ENCODE peak calls at places on chromosomes 3 and 15, in nine cellular contexts. One of them, this sample, is unnamed.

GRCh38 chr3:29171583-29171990 is 109.3 kb upstream of the RBMS3 start:
- DNase-seq in right cardiac atrium: no peak
- DNase-seq in GM23248: no peak
- DNase-seq in adrenal gland: no peak
- DNase-seq in PC-3: no peak
- DNase-seq in aorta: no peak
- DNase-seq in lung: no peak
- DNase-seq in SJSA1: peak
- DNase-seq in tibial artery: no peak
- DNase-seq in this sample: no peak

GRCh38 chr3:132284756-132285619 is 32.2 kb upstream of the ACP3 start:
- DNase-seq in right cardiac atrium: no peak
- DNase-seq in tibial artery: no peak
- DNase-seq in SJSA1: no peak
- DNase-seq in GM23248: no peak
- DNase-seq in adrenal gland: no peak
- DNase-seq in aorta: no peak
- DNase-seq in lung: no peak
- DNase-seq in PC-3: no peak
- DNase-seq in this sample: no peak

GRCh38 chr3:55531266-55531665 is 44.2 kb upstream of the WNT5A start:
- DNase-seq in adrenal gland: no peak
- DNase-seq in tibial artery: no peak
- DNase-seq in GM23248: no peak
- DNase-seq in SJSA1: no peak
- DNase-seq in lung: no peak
- DNase-seq in right cardiac atrium: no peak
- DNase-seq in PC-3: no peak
- DNase-seq in aorta: no peak
- DNase-seq in this sample: no peak

GRCh38 chr15:77966540-77967290 is 110.8 kb downstream of the TBC1D2B start:
- DNase-seq in adrenal gland: no peak
- DNase-seq in aorta: no peak
- DNase-seq in tibial artery: no peak
- DNase-seq in PC-3: peak
- DNase-seq in GM23248: peak
- DNase-seq in right cardiac atrium: no peak
- DNase-seq in lung: no peak
- DNase-seq in SJSA1: peak
- DNase-seq in this sample: no peak

GRCh38 chr15:57183614-57184344 is 192.5 kb upstream of the CGNL1 start:
- DNase-seq in aorta: no peak
- DNase-seq in GM23248: no peak
- DNase-seq in SJSA1: peak
- DNase-seq in adrenal gland: no peak
- DNase-seq in right cardiac atrium: no peak
- DNase-seq in tibial artery: no peak
- DNase-seq in PC-3: no peak
- DNase-seq in lung: no peak
- DNase-seq in this sample: no peak

GRCh38 chr3:54989023-54989380 is 61.1 kb upstream of the LRTM1 start:
- DNase-seq in adrenal gland: no peak
- DNase-seq in right cardiac atrium: no peak
- DNase-seq in PC-3: no peak
- DNase-seq in aorta: no peak
- DNase-seq in lung: no peak
- DNase-seq in tibial artery: no peak
- DNase-seq in GM23248: no peak
- DNase-seq in SJSA1: no peak
- DNase-seq in this sample: no peak

GRCh38 chr3:126125341-126125740 is 41.4 kb upstream of the SLC41A3 start:
- DNase-seq in SJSA1: no peak
- DNase-seq in tibial artery: peak
- DNase-seq in right cardiac atrium: no peak
- DNase-seq in adrenal gland: no peak
- DNase-seq in aorta: peak
- DNase-seq in GM23248: no peak
- DNase-seq in PC-3: no peak
- DNase-seq in lung: no peak
- DNase-seq in this sample: peak

GRCh38 chr3:153640689-153641308 is 478.8 kb downstream of the RAP2B start:
- DNase-seq in PC-3: no peak
- DNase-seq in SJSA1: no peak
- DNase-seq in aorta: peak
- DNase-seq in right cardiac atrium: no peak
- DNase-seq in adrenal gland: no peak
- DNase-seq in tibial artery: no peak
- DNase-seq in GM23248: no peak
- DNase-seq in lung: no peak
- DNase-seq in this sample: peak

GRCh38 chr3:111069974-111070751 is 1.5 kb upstream of the NECTIN3 start:
- DNase-seq in adrenal gland: peak
- DNase-seq in PC-3: no peak
- DNase-seq in aorta: no peak
- DNase-seq in right cardiac atrium: peak
- DNase-seq in tibial artery: peak
- DNase-seq in SJSA1: peak
- DNase-seq in GM23248: peak
- DNase-seq in lung: no peak
- DNase-seq in this sample: peak

GRCh38 chr15:39499151-39499550 is 81.7 kb upstream of the THBS1 start:
- DNase-seq in SJSA1: no peak
- DNase-seq in lung: no peak
- DNase-seq in right cardiac atrium: no peak
- DNase-seq in tibial artery: no peak
- DNase-seq in GM23248: peak
- DNase-seq in aorta: no peak
- DNase-seq in adrenal gland: no peak
- DNase-seq in PC-3: no peak
- DNase-seq in this sample: no peak

GRCh38 chr15:31325432-31325975 is 1.1 kb upstream of the KLF13 start:
- DNase-seq in tibial artery: peak
- DNase-seq in GM23248: peak
- DNase-seq in adrenal gland: peak
- DNase-seq in aorta: peak
- DNase-seq in lung: peak
- DNase-seq in PC-3: peak
- DNase-seq in right cardiac atrium: peak
- DNase-seq in SJSA1: no peak
- DNase-seq in this sample: peak

GRCh38 chr3:112770026-112770626 is 76.5 kb downstream of the CD200R1L start:
- DNase-seq in adrenal gland: no peak
- DNase-seq in PC-3: peak
- DNase-seq in right cardiac atrium: peak
- DNase-seq in tibial artery: peak
- DNase-seq in SJSA1: no peak
- DNase-seq in aorta: no peak
- DNase-seq in lung: no peak
- DNase-seq in GM23248: peak
- DNase-seq in this sample: no peak

GRCh38 chr3:16262195-16262594 is 2.5 kb downstream of the DPH3 start:
- DNase-seq in GM23248: no peak
- DNase-seq in tibial artery: no peak
- DNase-seq in PC-3: no peak
- DNase-seq in aorta: no peak
- DNase-seq in right cardiac atrium: no peak
- DNase-seq in SJSA1: no peak
- DNase-seq in lung: no peak
- DNase-seq in adrenal gland: no peak
- DNase-seq in this sample: no peak

GRCh38 chr3:81864273-81864672 is 102.8 kb upstream of the GBE1 start:
- DNase-seq in right cardiac atrium: no peak
- DNase-seq in SJSA1: no peak
- DNase-seq in GM23248: no peak
- DNase-seq in PC-3: no peak
- DNase-seq in adrenal gland: no peak
- DNase-seq in tibial artery: no peak
- DNase-seq in lung: no peak
- DNase-seq in aorta: no peak
- DNase-seq in this sample: no peak

GRCh38 chr15:60414016-60414682 is 16.4 kb upstream of the ANXA2 start:
- DNase-seq in PC-3: peak
- DNase-seq in adrenal gland: no peak
- DNase-seq in right cardiac atrium: no peak
- DNase-seq in tibial artery: no peak
- DNase-seq in GM23248: peak
- DNase-seq in lung: no peak
- DNase-seq in aorta: no peak
- DNase-seq in SJSA1: no peak
- DNase-seq in this sample: no peak

GRCh38 chr3:77071364-77071763 is 31.5 kb downstream of the ROBO2 start:
- DNase-seq in adrenal gland: no peak
- DNase-seq in SJSA1: no peak
- DNase-seq in PC-3: no peak
- DNase-seq in GM23248: no peak
- DNase-seq in tibial artery: no peak
- DNase-seq in aorta: no peak
- DNase-seq in right cardiac atrium: no peak
- DNase-seq in lung: no peak
- DNase-seq in this sample: no peak

GRCh38 chr3:150759947-150760346 is 3.0 kb downstream of the SIAH2 start:
- DNase-seq in adrenal gland: no peak
- DNase-seq in right cardiac atrium: no peak
- DNase-seq in GM23248: no peak
- DNase-seq in aorta: no peak
- DNase-seq in PC-3: no peak
- DNase-seq in SJSA1: no peak
- DNase-seq in tibial artery: no peak
- DNase-seq in lung: no peak
- DNase-seq in this sample: no peak

GRCh38 chr3:71397046-71397445 is 186.5 kb downstream of the FOXP1 start:
- DNase-seq in PC-3: peak
- DNase-seq in aorta: no peak
- DNase-seq in right cardiac atrium: no peak
- DNase-seq in adrenal gland: peak
- DNase-seq in lung: no peak
- DNase-seq in GM23248: peak
- DNase-seq in tibial artery: peak
- DNase-seq in SJSA1: no peak
- DNase-seq in this sample: no peak

GRCh38 chr3:130429069-130430023 is 83.9 kb downstream of the COL6A5 start:
- DNase-seq in lung: no peak
- DNase-seq in PC-3: no peak
- DNase-seq in right cardiac atrium: no peak
- DNase-seq in SJSA1: no peak
- DNase-seq in GM23248: no peak
- DNase-seq in aorta: no peak
- DNase-seq in tibial artery: no peak
- DNase-seq in adrenal gland: no peak
- DNase-seq in this sample: no peak

GRCh38 chr3:46690798-46691197 is 2.7 kb downstream of the ALS2CL start:
- DNase-seq in SJSA1: no peak
- DNase-seq in right cardiac atrium: peak
- DNase-seq in adrenal gland: no peak
- DNase-seq in GM23248: peak
- DNase-seq in lung: peak
- DNase-seq in PC-3: peak
- DNase-seq in aorta: no peak
- DNase-seq in tibial artery: no peak
- DNase-seq in this sample: no peak

GRCh38 chr3:178750639-178751038 is 214.4 kb downstream of the KCNMB2 start:
- DNase-seq in lung: no peak
- DNase-seq in SJSA1: no peak
- DNase-seq in right cardiac atrium: no peak
- DNase-seq in GM23248: no peak
- DNase-seq in adrenal gland: no peak
- DNase-seq in aorta: no peak
- DNase-seq in tibial artery: no peak
- DNase-seq in PC-3: no peak
- DNase-seq in this sample: no peak

DNA sequence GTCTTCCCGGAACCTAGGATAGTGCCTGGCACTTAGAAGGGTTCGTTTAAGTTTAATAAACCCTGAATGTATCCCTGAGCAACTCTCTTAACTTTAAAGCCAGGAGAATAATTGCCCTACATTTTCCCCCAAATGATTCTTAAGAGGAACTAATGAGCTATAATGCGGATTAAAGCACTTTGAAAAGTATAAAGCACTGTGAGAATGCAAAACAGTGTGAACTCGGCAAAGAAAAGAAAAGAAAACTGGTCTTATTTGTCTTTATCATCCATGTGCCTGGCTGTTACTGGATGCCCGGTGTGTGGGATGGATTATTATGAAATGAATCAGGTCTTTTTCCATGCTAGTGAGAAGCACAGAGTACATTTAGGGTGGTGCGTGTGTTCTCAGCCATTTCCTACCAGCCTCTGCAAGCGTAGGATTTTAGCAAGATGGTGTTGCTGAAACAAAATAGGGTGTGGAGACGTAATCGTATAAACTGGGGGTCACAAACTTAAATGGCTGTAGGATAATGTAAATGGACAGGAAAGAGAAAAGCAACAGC is 977 bp downstream of the KBTBD12 start:
- DNase-seq in lung: no peak
- DNase-seq in PC-3: no peak
- DNase-seq in GM23248: peak
- DNase-seq in aorta: no peak
- DNase-seq in adrenal gland: no peak
- DNase-seq in SJSA1: no peak
- DNase-seq in right cardiac atrium: no peak
- DNase-seq in tibial artery: no peak
- DNase-seq in this sample: no peak
- H3K4me3 ChIP-seq in lung: no peak
- H3K4me3 ChIP-seq in PC-3: no peak
- H3K4me3 ChIP-seq in GM23248: no peak
- H3K4me3 ChIP-seq in aorta: peak
- H3K4me3 ChIP-seq in adrenal gland: no peak
- H3K4me3 ChIP-seq in SJSA1: no peak
- H3K4me3 ChIP-seq in right cardiac atrium: peak
- H3K4me3 ChIP-seq in tibial artery: peak
- H3K4me3 ChIP-seq in this sample: peak

GRCh38 chr15:58732620-58733363 is 16.7 kb downstream of the ADAM10 start:
- DNase-seq in PC-3: no peak
- DNase-seq in SJSA1: no peak
- DNase-seq in lung: no peak
- DNase-seq in tibial artery: no peak
- DNase-seq in right cardiac atrium: no peak
- DNase-seq in aorta: no peak
- DNase-seq in adrenal gland: no peak
- DNase-seq in GM23248: no peak
- DNase-seq in this sample: no peak
- H3K27ac ChIP-seq in PC-3: no peak
- H3K27ac ChIP-seq in SJSA1: no peak
- H3K27ac ChIP-seq in lung: no peak
- H3K27ac ChIP-seq in tibial artery: no peak
- H3K27ac ChIP-seq in right cardiac atrium: peak
- H3K27ac ChIP-seq in aorta: no peak
- H3K27ac ChIP-seq in adrenal gland: no peak
- H3K27ac ChIP-seq in GM23248: peak
- H3K27ac ChIP-seq in this sample: no peak

GRCh38 chr15:48333553-48333952 is 2.3 kb downstream of the DUT start:
- DNase-seq in tibial artery: no peak
- DNase-seq in right cardiac atrium: no peak
- DNase-seq in aorta: no peak
- DNase-seq in SJSA1: no peak
- DNase-seq in GM23248: no peak
- DNase-seq in adrenal gland: no peak
- DNase-seq in lung: no peak
- DNase-seq in PC-3: no peak
- DNase-seq in this sample: no peak
- H3K4me3 ChIP-seq in tibial artery: no peak
- H3K4me3 ChIP-seq in right cardiac atrium: no peak
- H3K4me3 ChIP-seq in aorta: no peak
- H3K4me3 ChIP-seq in SJSA1: no peak
- H3K4me3 ChIP-seq in GM23248: peak
- H3K4me3 ChIP-seq in adrenal gland: no peak
- H3K4me3 ChIP-seq in lung: no peak
- H3K4me3 ChIP-seq in PC-3: peak
- H3K4me3 ChIP-seq in this sample: no peak

GRCh38 chr3:161671141-161671540 is 174.5 kb downstream of the OTOL1 start:
- DNase-seq in tibial artery: no peak
- DNase-seq in right cardiac atrium: no peak
- DNase-seq in aorta: no peak
- DNase-seq in lung: no peak
- DNase-seq in GM23248: no peak
- DNase-seq in SJSA1: no peak
- DNase-seq in PC-3: no peak
- DNase-seq in adrenal gland: no peak
- DNase-seq in this sample: no peak
- H3K27ac ChIP-seq in tibial artery: no peak
- H3K27ac ChIP-seq in right cardiac atrium: no peak
- H3K27ac ChIP-seq in aorta: no peak
- H3K27ac ChIP-seq in lung: no peak
- H3K27ac ChIP-seq in GM23248: no peak
- H3K27ac ChIP-seq in SJSA1: no peak
- H3K27ac ChIP-seq in PC-3: no peak
- H3K27ac ChIP-seq in adrenal gland: no peak
- H3K27ac ChIP-seq in this sample: no peak

This sample was measured in pancreas.